ENCODE peak calls at places on chromosomes 3 and 15, in eight cellular contexts. A is SW480; C is AG08396; Q is mesenteric fat pad; L is NCI-H1092; V is MV-4-11; D is stimulated activated CD4-positive, alpha-beta T cell treated with anti-CD3 and anti-CD28 coated beads, TNF-alpha, amount 100 ng/mL, for 4 hours; P is brain microvascular endothelial cell. B is an unnamed sample.
A peak's percentile ranks its signal among the peaks of the same experiment; 100 is the strongest.

GRCh38 chr3:158640646-158641045 is 3.7 kb upstream of the GFM1 start:
- DNase-seq in A (no peak), C (no peak), Q (no peak), L (no peak), V (no peak), D (no peak), P (no peak), B (no peak)

GRCh38 chr3:126446301-126446700 is 29.4 kb downstream of the ZXDC start:
- DNase-seq in A (no peak), C (no peak), Q (no peak), L (no peak), V (no peak), D (no peak), P (no peak), B (no peak)

GRCh38 chr15:57235865-57236264 is 140.4 kb upstream of the CGNL1 start:
- DNase-seq in A (no peak), C (peak; percentile 79), Q (no peak), L (no peak), V (no peak), D (no peak), P (peak; percentile 88), B (no peak)

GRCh38 chr3:39809181-39809994 is at the start of gene MYRIP:
- DNase-seq in A (peak; percentile 64), C (peak; percentile 51), Q (no peak), L (peak; percentile 40), V (peak; percentile 21), D (no peak), P (no peak), B (no peak)

GRCh38 chr15:41937568-41937923 is 34.8 kb downstream of the EHD4 start:
- DNase-seq in A (no peak), C (no peak), Q (no peak), L (no peak), V (no peak), D (no peak), P (no peak), B (no peak)

GRCh38 chr3:149489060-149489690 is 14.7 kb downstream of the TM4SF4 start:
- DNase-seq in A (no peak), C (no peak), Q (no peak), L (no peak), V (no peak), D (no peak), P (no peak), B (peak; percentile 39)

GRCh38 chr3:277873-278272 is 81.3 kb downstream of the CHL1 start:
- DNase-seq in A (no peak), C (no peak), Q (no peak), L (no peak), V (peak; percentile 25), D (no peak), P (no peak), B (no peak)

GRCh38 chr3:71401695-71402231 is 181.8 kb downstream of the FOXP1 start:
- DNase-seq in A (no peak), C (no peak), Q (no peak), L (no peak), V (no peak), D (no peak), P (no peak), B (no peak)

GRCh38 chr15:74642724-74643367 is 27.2 kb downstream of the CLK3 start:
- DNase-seq in A (no peak), C (no peak), Q (no peak), L (no peak), V (no peak), D (no peak), P (peak; percentile 43), B (no peak)

GRCh38 chr15:68380456-68380855 is 51.5 kb downstream of the ITGA11 start:
- DNase-seq in A (no peak), C (no peak), Q (peak; percentile 65), L (no peak), V (no peak), D (no peak), P (no peak), B (no peak)

GRCh38 chr3:101203411-101203810 is 117.0 kb downstream of the IMPG2 start:
- DNase-seq in A (no peak), C (no peak), Q (no peak), L (no peak), V (no peak), D (no peak), P (peak; percentile 18), B (no peak)

GRCh38 chr3:177145954-177146353 is 51.3 kb downstream of the TBL1XR1 start:
- DNase-seq in A (no peak), C (no peak), Q (no peak), L (no peak), V (no peak), D (no peak), P (no peak), B (no peak)

GRCh38 chr15:90883526-90883931 is 775 bp upstream of the FES start:
- DNase-seq in A (no peak), C (no peak), Q (no peak), L (no peak), V (no peak), D (no peak), P (no peak), B (no peak)

GRCh38 chr15:80693682-80694623 is 1.2 kb upstream of the ABHD17C start:
- DNase-seq in A (peak; percentile 13), C (peak; percentile 38), Q (no peak), L (no peak), V (no peak), D (no peak), P (no peak), B (peak; percentile 16)

GRCh38 chr3:74465652-74466415 is 148.6 kb downstream of the CNTN3 start:
- DNase-seq in A (no peak), C (no peak), Q (no peak), L (no peak), V (no peak), D (no peak), P (no peak), B (no peak)

GRCh38 chr15:78209646-78210348 is 24.6 kb downstream of the ACSBG1 start:
- DNase-seq in A (no peak), C (no peak), Q (peak; percentile 47), L (no peak), V (no peak), D (no peak), P (no peak), B (peak; percentile 35)

GRCh38 chr15:38050529-38050928 is 116.1 kb downstream of the TMCO5A start:
- DNase-seq in A (no peak), C (peak; percentile 25), Q (no peak), L (no peak), V (peak; percentile 11), D (no peak), P (no peak), B (no peak)

GRCh38 chr3:114144909-114145688 is 33.8 kb downstream of the DRD3 start:
- DNase-seq in A (no peak), C (peak; percentile 89), Q (no peak), L (no peak), V (peak; percentile 62), D (no peak), P (peak; percentile 94), B (peak; percentile 91)

GRCh38 chr3:189282751-189283150 is 111.0 kb downstream of the TPRG1 start:
- DNase-seq in A (no peak), C (no peak), Q (no peak), L (no peak), V (no peak), D (no peak), P (no peak), B (peak; percentile 39)

GRCh38 chr15:100722551-100723322 is 120.3 kb downstream of the ASB7 start:
- DNase-seq in A (no peak), C (no peak), Q (no peak), L (no peak), V (no peak), D (no peak), P (no peak), B (no peak)

GRCh38 chr3:188411750-188412149 is 257.8 kb downstream of the LPP start:
- DNase-seq in A (no peak), C (no peak), Q (no peak), L (no peak), V (no peak), D (no peak), P (no peak), B (no peak)

GRCh38 chr3:118128886-118129285 is 905.8 kb downstream of the IGSF11 start:
- DNase-seq in A (no peak), C (peak; percentile 12), Q (no peak), L (no peak), V (no peak), D (no peak), P (no peak), B (no peak)

GRCh38 chr3:108001457-108001856 is 89.4 kb downstream of the CD47 start:
- DNase-seq in A (no peak), C (no peak), Q (no peak), L (no peak), V (peak; percentile 67), D (no peak), P (no peak), B (peak; percentile 23)

GRCh38 chr15:76964157-76964556 is 30.8 kb upstream of the PSTPIP1 start:
- DNase-seq in A (no peak), C (no peak), Q (no peak), L (no peak), V (no peak), D (no peak), P (no peak), B (peak; percentile 39)

GRCh38 chr3:25469609-25470008 is 41.5 kb downstream of the RARB start:
- DNase-seq in A (no peak), C (no peak), Q (no peak), L (no peak), V (no peak), D (no peak), P (no peak), B (no peak)

GRCh38 chr3:180531303-180532278 is 70.4 kb upstream of the TTC14 start:
- DNase-seq in A (no peak), C (no peak), Q (no peak), L (no peak), V (no peak), D (no peak), P (no peak), B (no peak)

GRCh38 chr15:41233367-41233771 is 2.3 kb downstream of the CHP1 start:
- DNase-seq in A (no peak), C (peak; percentile 57), Q (no peak), L (no peak), V (no peak), D (no peak), P (peak; percentile 53), B (no peak)

GRCh38 chr15:70259640-70260066 is 161.9 kb upstream of the TLE3 start:
- DNase-seq in A (peak; percentile 42), C (no peak), Q (no peak), L (no peak), V (no peak), D (no peak), P (no peak), B (peak; percentile 19)

GRCh38 chr3:129793947-129794318 is 99.6 kb downstream of the TMCC1 start:
- DNase-seq in A (peak; percentile 47), C (no peak), Q (no peak), L (peak; percentile 1), V (peak; percentile 35), D (no peak), P (no peak), B (no peak)

GRCh38 chr3:188202358-188203138 is 48.6 kb downstream of the LPP start:
- DNase-seq in A (no peak), C (no peak), Q (no peak), L (no peak), V (no peak), D (no peak), P (no peak), B (no peak)

GRCh38 chr3:181698263-181698944 is 13.3 kb upstream of the SOX2 start:
- DNase-seq in A (no peak), C (no peak), Q (no peak), L (no peak), V (no peak), D (no peak), P (no peak), B (no peak)

GRCh38 chr15:66161575-66162118 is 91.9 kb downstream of the MEGF11 start:
- DNase-seq in A (no peak), C (no peak), Q (no peak), L (no peak), V (peak; percentile 59), D (no peak), P (no peak), B (no peak)

GRCh38 chr3:118978393-118978758 is 56.3 kb downstream of the IGSF11 start:
- DNase-seq in A (no peak), C (no peak), Q (no peak), L (no peak), V (no peak), D (no peak), P (no peak), B (no peak)

GRCh38 chr3:171712168-171712938 is 97.9 kb downstream of the PLD1 start:
- DNase-seq in A (no peak), C (peak; percentile 5), Q (no peak), L (no peak), V (no peak), D (no peak), P (peak; percentile 61), B (no peak)

B was measured in H4.